ENCODE peak calls at places on chromosomes 4 and X, in five cellular contexts. One of them, this sample, is unnamed.

GRCh38 chr4:7904942-7905341 is 34.7 kb downstream of the AFAP1 start:
- DNase-seq in transverse colon: no peak
- DNase-seq in AG10803: peak
- DNase-seq in WERI-Rb-1: no peak
- DNase-seq in upper lobe of right lung: no peak
- DNase-seq in this sample: peak

GRCh38 chr4:11228575-11228974 is 200.1 kb downstream of the HS3ST1 start:
- DNase-seq in transverse colon: no peak
- DNase-seq in AG10803: no peak
- DNase-seq in WERI-Rb-1: no peak
- DNase-seq in upper lobe of right lung: no peak
- DNase-seq in this sample: no peak

GRCh38 chrX:15607067-15607466 is 6.3 kb upstream of the ACE2 start:
- DNase-seq in transverse colon: no peak
- DNase-seq in AG10803: no peak
- DNase-seq in WERI-Rb-1: no peak
- DNase-seq in upper lobe of right lung: no peak
- DNase-seq in this sample: no peak

GRCh38 chr4:149549911-149550310 is 265.7 kb downstream of the IQCM start:
- DNase-seq in transverse colon: no peak
- DNase-seq in AG10803: peak
- DNase-seq in WERI-Rb-1: peak
- DNase-seq in upper lobe of right lung: no peak
- DNase-seq in this sample: no peak

GRCh38 chr4:152273343-152273742 is 262.5 kb downstream of the FBXW7 start:
- DNase-seq in transverse colon: no peak
- DNase-seq in AG10803: no peak
- DNase-seq in WERI-Rb-1: no peak
- DNase-seq in upper lobe of right lung: no peak
- DNase-seq in this sample: no peak

GRCh38 chr4:26069218-26069617 is 155.2 kb downstream of the SMIM20 start:
- DNase-seq in transverse colon: no peak
- DNase-seq in AG10803: no peak
- DNase-seq in WERI-Rb-1: peak
- DNase-seq in upper lobe of right lung: no peak
- DNase-seq in this sample: peak

GRCh38 chrX:125444659-125445058 is 125.0 kb downstream of the TEX13C start:
- DNase-seq in transverse colon: no peak
- DNase-seq in AG10803: no peak
- DNase-seq in WERI-Rb-1: no peak
- DNase-seq in upper lobe of right lung: no peak
- DNase-seq in this sample: no peak

GRCh38 chrX:110241816-110242215 is 76.1 kb downstream of the AMMECR1 start:
- DNase-seq in transverse colon: peak
- DNase-seq in AG10803: peak
- DNase-seq in WERI-Rb-1: no peak
- DNase-seq in upper lobe of right lung: no peak
- DNase-seq in this sample: peak

GRCh38 chr4:155122382-155122781 is 86.1 kb upstream of the NPY2R start:
- DNase-seq in transverse colon: no peak
- DNase-seq in AG10803: no peak
- DNase-seq in WERI-Rb-1: no peak
- DNase-seq in upper lobe of right lung: no peak
- DNase-seq in this sample: no peak

GRCh38 chrX:121831601-121832000 is 784.2 kb downstream of the GLUD2 start:
- DNase-seq in transverse colon: no peak
- DNase-seq in AG10803: peak
- DNase-seq in WERI-Rb-1: no peak
- DNase-seq in upper lobe of right lung: no peak
- DNase-seq in this sample: peak

GRCh38 chr4:87017580-87018061 is 82.8 kb downstream of the AFF1 start:
- DNase-seq in transverse colon: no peak
- DNase-seq in AG10803: peak
- DNase-seq in WERI-Rb-1: no peak
- DNase-seq in upper lobe of right lung: no peak
- DNase-seq in this sample: peak

GRCh38 chr4:20423420-20423819 is 171.7 kb downstream of the SLIT2 start:
- DNase-seq in transverse colon: no peak
- DNase-seq in AG10803: no peak
- DNase-seq in WERI-Rb-1: no peak
- DNase-seq in upper lobe of right lung: no peak
- DNase-seq in this sample: no peak

GRCh38 chr4:136680271-136680670 is 852.0 kb downstream of the PCDH18 start:
- DNase-seq in transverse colon: no peak
- DNase-seq in AG10803: no peak
- DNase-seq in WERI-Rb-1: peak
- DNase-seq in upper lobe of right lung: no peak
- DNase-seq in this sample: peak

GRCh38 chrX:14359727-14360126 is 169.6 kb upstream of the GLRA2 start:
- DNase-seq in transverse colon: no peak
- DNase-seq in AG10803: no peak
- DNase-seq in WERI-Rb-1: no peak
- DNase-seq in upper lobe of right lung: no peak
- DNase-seq in this sample: no peak

GRCh38 chr4:113541933-113542332 is 219.6 kb downstream of the CAMK2D start:
- DNase-seq in transverse colon: no peak
- DNase-seq in AG10803: peak
- DNase-seq in WERI-Rb-1: no peak
- DNase-seq in upper lobe of right lung: no peak
- DNase-seq in this sample: no peak

GRCh38 chr4:44760142-44760898 is 34.0 kb upstream of the GNPDA2 start:
- DNase-seq in transverse colon: no peak
- DNase-seq in AG10803: peak
- DNase-seq in WERI-Rb-1: peak
- DNase-seq in upper lobe of right lung: no peak
- DNase-seq in this sample: peak

GRCh38 chrX:153485396-153486080 is 9.2 kb upstream of the BGN start:
- DNase-seq in transverse colon: no peak
- DNase-seq in AG10803: no peak
- DNase-seq in WERI-Rb-1: peak
- DNase-seq in upper lobe of right lung: no peak
- DNase-seq in this sample: no peak

GRCh38 chr4:143023519-143023918 is 161.2 kb upstream of the USP38 start:
- DNase-seq in transverse colon: no peak
- DNase-seq in AG10803: no peak
- DNase-seq in WERI-Rb-1: no peak
- DNase-seq in upper lobe of right lung: no peak
- DNase-seq in this sample: no peak

GRCh38 chr4:157706134-157706533 is 466.7 kb downstream of the GASK1B start:
- DNase-seq in transverse colon: no peak
- DNase-seq in AG10803: no peak
- DNase-seq in WERI-Rb-1: no peak
- DNase-seq in upper lobe of right lung: no peak
- DNase-seq in this sample: no peak

GRCh38 chr4:44256414-44256813 is 192.2 kb downstream of the KCTD8 start:
- DNase-seq in transverse colon: no peak
- DNase-seq in AG10803: no peak
- DNase-seq in WERI-Rb-1: peak
- DNase-seq in upper lobe of right lung: no peak
- DNase-seq in this sample: no peak

GRCh38 chr4:2334826-2335728 is 73.2 kb upstream of the MXD4 start:
- DNase-seq in transverse colon: no peak
- DNase-seq in AG10803: no peak
- DNase-seq in WERI-Rb-1: no peak
- DNase-seq in upper lobe of right lung: no peak
- DNase-seq in this sample: no peak

GRCh38 chr4:165379662-165380061 is 854 bp downstream of the CPE start:
- DNase-seq in transverse colon: no peak
- DNase-seq in AG10803: no peak
- DNase-seq in WERI-Rb-1: peak
- DNase-seq in upper lobe of right lung: no peak
- DNase-seq in this sample: no peak

GRCh38 chr4:98519268-98519993 is 139.0 kb downstream of the TSPAN5 start:
- DNase-seq in transverse colon: no peak
- DNase-seq in AG10803: peak
- DNase-seq in WERI-Rb-1: no peak
- DNase-seq in upper lobe of right lung: no peak
- DNase-seq in this sample: peak

GRCh38 chr4:61177361-61177760 is 22.8 kb upstream of the ADGRL3 start:
- DNase-seq in transverse colon: no peak
- DNase-seq in AG10803: no peak
- DNase-seq in WERI-Rb-1: no peak
- DNase-seq in upper lobe of right lung: no peak
- DNase-seq in this sample: no peak

GRCh38 chrX:54922547-54922946 is 1.9 kb downstream of the TRO start:
- DNase-seq in transverse colon: no peak
- DNase-seq in AG10803: no peak
- DNase-seq in WERI-Rb-1: no peak
- DNase-seq in upper lobe of right lung: no peak
- DNase-seq in this sample: no peak

GRCh38 chr4:140635606-140636005 is 66.8 kb upstream of the UCP1 start:
- DNase-seq in transverse colon: peak
- DNase-seq in AG10803: peak
- DNase-seq in WERI-Rb-1: no peak
- DNase-seq in upper lobe of right lung: peak
- DNase-seq in this sample: peak

GRCh38 chr4:6464842-6465588 is 7.4 kb downstream of the PPP2R2C start:
- DNase-seq in transverse colon: peak
- DNase-seq in AG10803: no peak
- DNase-seq in WERI-Rb-1: no peak
- DNase-seq in upper lobe of right lung: no peak
- DNase-seq in this sample: no peak

GRCh38 chrX:40103565-40104323 is 6.0 kb upstream of the BCOR start:
- DNase-seq in transverse colon: no peak
- DNase-seq in AG10803: no peak
- DNase-seq in WERI-Rb-1: peak
- DNase-seq in upper lobe of right lung: no peak
- DNase-seq in this sample: no peak

GRCh38 chrX:78119521-78120227 is 15.6 kb downstream of the PGK1 start:
- DNase-seq in transverse colon: no peak
- DNase-seq in AG10803: no peak
- DNase-seq in WERI-Rb-1: no peak
- DNase-seq in upper lobe of right lung: no peak
- DNase-seq in this sample: no peak

GRCh38 chrX:78118628-78119027 is 14.6 kb downstream of the PGK1 start:
- DNase-seq in transverse colon: no peak
- DNase-seq in AG10803: no peak
- DNase-seq in WERI-Rb-1: no peak
- DNase-seq in upper lobe of right lung: no peak
- DNase-seq in this sample: no peak

GRCh38 chrX:78125148-78125547 is 14.3 kb downstream of the TAF9B start:
- DNase-seq in transverse colon: no peak
- DNase-seq in AG10803: no peak
- DNase-seq in WERI-Rb-1: no peak
- DNase-seq in upper lobe of right lung: no peak
- DNase-seq in this sample: no peak

GRCh38 chrX:78124304-78124703 is 15.1 kb downstream of the TAF9B start:
- DNase-seq in transverse colon: no peak
- DNase-seq in AG10803: no peak
- DNase-seq in WERI-Rb-1: no peak
- DNase-seq in upper lobe of right lung: no peak
- DNase-seq in this sample: no peak

DNA sequence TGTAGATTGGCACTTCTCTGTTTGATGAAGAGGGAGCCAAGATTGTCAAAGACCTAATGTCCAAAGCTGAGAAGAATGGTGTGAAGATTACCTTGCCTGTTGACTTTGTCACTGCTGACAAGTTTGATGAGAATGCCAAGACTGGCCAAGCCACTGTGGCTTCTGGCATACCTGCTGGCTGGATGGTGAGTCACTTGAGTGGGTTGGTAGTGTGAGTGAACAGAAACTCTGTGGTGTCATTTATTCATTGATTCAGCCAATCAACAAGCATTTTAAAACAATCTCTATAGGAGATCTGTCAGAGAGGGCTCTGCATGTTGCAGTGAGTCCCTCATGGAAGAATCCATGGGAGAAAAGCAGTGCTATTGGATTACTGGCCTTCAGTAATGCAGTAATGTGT is 16.3 kb downstream of the TAF9B start:
- DNase-seq in transverse colon: no peak
- DNase-seq in AG10803: peak
- DNase-seq in WERI-Rb-1: no peak
- DNase-seq in upper lobe of right lung: no peak
- DNase-seq in this sample: peak
- TF ChIP-seq CTCF in transverse colon: no peak
- TF ChIP-seq CTCF in AG10803: no peak
- TF ChIP-seq CTCF in WERI-Rb-1: no peak
- TF ChIP-seq CTCF in upper lobe of right lung: no peak
- TF ChIP-seq CTCF in this sample: no peak

DNA sequence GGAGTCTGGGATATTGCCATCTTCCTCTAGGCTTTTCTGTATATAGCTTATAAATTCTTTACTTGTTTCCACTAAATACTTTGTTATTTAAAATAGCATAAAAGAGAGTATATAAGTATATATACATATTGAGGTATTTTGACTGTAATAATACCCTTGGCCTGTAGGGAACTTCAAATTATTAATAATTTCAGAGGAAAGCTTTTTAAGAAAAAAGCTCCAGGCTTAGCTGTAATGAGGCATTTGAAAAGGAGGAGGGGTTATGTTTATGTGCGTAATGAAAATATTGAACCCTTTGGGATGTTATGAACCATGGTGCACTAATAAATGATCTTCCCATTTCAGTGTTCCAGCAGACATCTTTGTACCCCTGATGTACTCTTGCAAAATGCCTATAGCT is 578.1 kb downstream of the RPA4 start:
- DNase-seq in transverse colon: no peak
- DNase-seq in AG10803: no peak
- DNase-seq in WERI-Rb-1: no peak
- DNase-seq in upper lobe of right lung: no peak
- DNase-seq in this sample: no peak
- TF ChIP-seq CTCF in transverse colon: no peak
- TF ChIP-seq CTCF in AG10803: no peak
- TF ChIP-seq CTCF in WERI-Rb-1: no peak
- TF ChIP-seq CTCF in upper lobe of right lung: no peak
- TF ChIP-seq CTCF in this sample: no peak

DNA sequence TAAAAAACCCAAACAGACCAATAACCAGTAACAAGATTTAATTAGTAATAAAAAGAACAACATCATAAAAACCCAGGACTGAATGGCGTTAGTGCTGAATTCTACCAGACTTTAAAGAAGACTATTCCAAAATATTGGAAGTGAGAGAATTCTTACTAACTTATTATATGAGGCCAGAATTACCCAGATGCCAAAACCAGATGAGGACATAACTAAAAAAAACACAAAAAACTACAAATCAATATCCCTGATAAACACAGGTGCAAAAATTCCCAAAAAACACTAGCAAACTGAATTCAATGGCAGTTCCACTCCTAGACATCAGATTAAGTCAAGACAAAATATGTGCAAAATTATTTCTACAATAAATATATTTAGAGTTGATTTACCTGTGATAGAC is 400.1 kb upstream of the PABPC4L start:
- DNase-seq in transverse colon: no peak
- DNase-seq in AG10803: no peak
- DNase-seq in WERI-Rb-1: no peak
- DNase-seq in upper lobe of right lung: no peak
- DNase-seq in this sample: no peak
- TF ChIP-seq CTCF in transverse colon: no peak
- TF ChIP-seq CTCF in AG10803: no peak
- TF ChIP-seq CTCF in WERI-Rb-1: no peak
- TF ChIP-seq CTCF in upper lobe of right lung: no peak
- TF ChIP-seq CTCF in this sample: no peak

DNA sequence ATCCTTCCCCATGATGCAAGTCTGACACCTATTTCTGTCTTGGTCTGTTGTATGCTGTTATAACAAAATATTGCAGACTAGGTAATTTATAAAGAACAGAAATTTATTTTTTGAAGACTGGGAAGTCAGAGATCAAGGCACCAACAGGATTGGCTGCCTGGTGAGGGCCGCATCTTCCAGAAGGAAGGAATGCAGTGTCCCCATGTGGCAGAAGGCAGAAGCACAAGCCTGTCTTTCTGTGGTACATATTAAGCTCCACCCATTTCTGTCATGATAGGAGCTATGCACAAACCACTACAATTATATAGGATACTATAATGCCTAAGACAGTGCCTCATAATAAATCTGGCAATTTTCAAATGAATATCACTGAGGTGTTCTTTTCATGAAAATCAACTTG is 502.3 kb upstream of the DIAPH2 start:
- DNase-seq in transverse colon: peak
- DNase-seq in AG10803: peak
- DNase-seq in WERI-Rb-1: peak
- DNase-seq in upper lobe of right lung: no peak
- DNase-seq in this sample: peak
- TF ChIP-seq CTCF in transverse colon: peak
- TF ChIP-seq CTCF in AG10803: peak
- TF ChIP-seq CTCF in WERI-Rb-1: peak
- TF ChIP-seq CTCF in upper lobe of right lung: peak
- TF ChIP-seq CTCF in this sample: peak

This sample was measured in astrocyte of the spinal cord.